ENCODE peak calls at places on chromosomes 16 and 17, in six cellular contexts. One of them, this sample, is unnamed.

GRCh38 chr17:20133552-20133951 is 124.4 kb downstream of the SPECC1 start:
- DNase-seq in suprapubic skin: no peak
- DNase-seq in tibial nerve: no peak
- DNase-seq in ovary: no peak
- DNase-seq in prostate gland: no peak
- DNase-seq in uterus: no peak
- DNase-seq in this sample: no peak

GRCh38 chr16:71504901-71505300 is 15.8 kb upstream of the ZNF19 start:
- DNase-seq in prostate gland: no peak
- DNase-seq in uterus: no peak
- DNase-seq in suprapubic skin: no peak
- DNase-seq in tibial nerve: no peak
- DNase-seq in ovary: no peak
- DNase-seq in this sample: no peak

GRCh38 chr17:18159551-18160120 is 24.0 kb upstream of the ALKBH5 start:
- DNase-seq in ovary: no peak
- DNase-seq in suprapubic skin: no peak
- DNase-seq in tibial nerve: no peak
- DNase-seq in uterus: no peak
- DNase-seq in prostate gland: no peak
- DNase-seq in this sample: no peak

GRCh38 chr17:14942511-14943185 is 322.5 kb downstream of the PMP22 start:
- DNase-seq in tibial nerve: no peak
- DNase-seq in prostate gland: peak; percentile 5
- DNase-seq in ovary: no peak
- DNase-seq in suprapubic skin: no peak
- DNase-seq in uterus: no peak
- DNase-seq in this sample: peak; percentile 24

GRCh38 chr17:40323731-40324650 is 15.0 kb downstream of the RARA start:
- DNase-seq in uterus: peak; percentile 88
- DNase-seq in suprapubic skin: peak; percentile 91
- DNase-seq in ovary: no peak
- DNase-seq in tibial nerve: no peak
- DNase-seq in prostate gland: no peak
- DNase-seq in this sample: peak; percentile 93

GRCh38 chr17:51079049-51079448 is 41.6 kb downstream of the SPAG9 start:
- DNase-seq in prostate gland: no peak
- DNase-seq in uterus: no peak
- DNase-seq in suprapubic skin: no peak
- DNase-seq in ovary: no peak
- DNase-seq in tibial nerve: no peak
- DNase-seq in this sample: no peak

GRCh38 chr17:28686296-28686695 is 24.3 kb downstream of the SUPT6H start:
- DNase-seq in uterus: no peak
- DNase-seq in suprapubic skin: no peak
- DNase-seq in tibial nerve: no peak
- DNase-seq in prostate gland: no peak
- DNase-seq in ovary: no peak
- DNase-seq in this sample: no peak

GRCh38 chr17:73092518-73093135 is at the start of gene SLC39A11:
- DNase-seq in prostate gland: peak; percentile 87
- DNase-seq in tibial nerve: peak; percentile 81
- DNase-seq in uterus: peak; percentile 89
- DNase-seq in ovary: peak; percentile 87
- DNase-seq in suprapubic skin: peak; percentile 94
- DNase-seq in this sample: peak; percentile 98

GRCh38 chr16:48335961-48336360 is 49.3 kb downstream of the SIAH1 start:
- DNase-seq in suprapubic skin: no peak
- DNase-seq in prostate gland: no peak
- DNase-seq in ovary: no peak
- DNase-seq in uterus: no peak
- DNase-seq in tibial nerve: no peak
- DNase-seq in this sample: no peak

GRCh38 chr16:58024673-58025350 is 742 bp upstream of the MMP15 start:
- DNase-seq in ovary: no peak
- DNase-seq in suprapubic skin: no peak
- DNase-seq in tibial nerve: no peak
- DNase-seq in prostate gland: no peak
- DNase-seq in uterus: no peak
- DNase-seq in this sample: no peak

GRCh38 chr17:57400648-57401047 is 144.3 kb downstream of the MSI2 start:
- DNase-seq in ovary: no peak
- DNase-seq in uterus: no peak
- DNase-seq in tibial nerve: no peak
- DNase-seq in prostate gland: no peak
- DNase-seq in suprapubic skin: no peak
- DNase-seq in this sample: no peak

GRCh38 chr17:48055531-48056245 is 7.5 kb downstream of the NFE2L1 start:
- DNase-seq in suprapubic skin: no peak
- DNase-seq in uterus: no peak
- DNase-seq in prostate gland: no peak
- DNase-seq in tibial nerve: no peak
- DNase-seq in ovary: no peak
- DNase-seq in this sample: no peak

GRCh38 chr17:5509482-5509881 is 23.1 kb downstream of the MIS12 start:
- DNase-seq in tibial nerve: no peak
- DNase-seq in ovary: no peak
- DNase-seq in uterus: no peak
- DNase-seq in prostate gland: no peak
- DNase-seq in suprapubic skin: no peak
- DNase-seq in this sample: peak; percentile 54

GRCh38 chr16:72620348-72620747 is 427.6 kb downstream of the ZFHX3 start:
- DNase-seq in prostate gland: no peak
- DNase-seq in uterus: no peak
- DNase-seq in suprapubic skin: no peak
- DNase-seq in tibial nerve: no peak
- DNase-seq in ovary: no peak
- DNase-seq in this sample: no peak

GRCh38 chr17:21278304-21279197 is 6.0 kb upstream of the MAP2K3 start:
- DNase-seq in tibial nerve: no peak
- DNase-seq in ovary: no peak
- DNase-seq in uterus: no peak
- DNase-seq in prostate gland: no peak
- DNase-seq in suprapubic skin: peak; percentile 89
- DNase-seq in this sample: peak; percentile 75

GRCh38 chr17:43648916-43649315 is 12.8 kb downstream of the MEOX1 start:
- DNase-seq in suprapubic skin: no peak
- DNase-seq in prostate gland: no peak
- DNase-seq in ovary: no peak
- DNase-seq in tibial nerve: no peak
- DNase-seq in uterus: no peak
- DNase-seq in this sample: no peak

GRCh38 chr16:51449441-51449840 is 298.4 kb upstream of the SALL1 start:
- DNase-seq in ovary: no peak
- DNase-seq in prostate gland: no peak
- DNase-seq in tibial nerve: no peak
- DNase-seq in uterus: no peak
- DNase-seq in suprapubic skin: no peak
- DNase-seq in this sample: no peak

GRCh38 chr17:248337-249235 is 67.1 kb upstream of the DOC2B start:
- DNase-seq in tibial nerve: peak; percentile 7
- DNase-seq in prostate gland: no peak
- DNase-seq in ovary: no peak
- DNase-seq in uterus: peak; percentile 8
- DNase-seq in suprapubic skin: no peak
- DNase-seq in this sample: no peak

GRCh38 chr16:48383877-48384304 is 1.3 kb downstream of the SIAH1 start:
- DNase-seq in suprapubic skin: no peak
- DNase-seq in uterus: no peak
- DNase-seq in ovary: no peak
- DNase-seq in prostate gland: peak; percentile 21
- DNase-seq in tibial nerve: no peak
- DNase-seq in this sample: no peak

GRCh38 chr16:14070555-14070876 is 603 bp upstream of the MRTFB start:
- DNase-seq in suprapubic skin: no peak
- DNase-seq in prostate gland: no peak
- DNase-seq in tibial nerve: no peak
- DNase-seq in uterus: no peak
- DNase-seq in ovary: no peak
- DNase-seq in this sample: no peak

GRCh38 chr16:65889533-65889966 is 476.9 kb upstream of the CDH5 start:
- DNase-seq in uterus: no peak
- DNase-seq in ovary: no peak
- DNase-seq in suprapubic skin: no peak
- DNase-seq in tibial nerve: no peak
- DNase-seq in prostate gland: peak; percentile 37
- DNase-seq in this sample: no peak

GRCh38 chr16:19913306-19913717 is 28.7 kb upstream of the GPRC5B start:
- DNase-seq in tibial nerve: no peak
- DNase-seq in prostate gland: no peak
- DNase-seq in ovary: no peak
- DNase-seq in suprapubic skin: no peak
- DNase-seq in uterus: no peak
- DNase-seq in this sample: no peak

GRCh38 chr17:83116783-83117555 is 37.6 kb downstream of the METRNL start:
- DNase-seq in ovary: no peak
- DNase-seq in prostate gland: no peak
- DNase-seq in suprapubic skin: peak; percentile 61
- DNase-seq in uterus: no peak
- DNase-seq in tibial nerve: no peak
- DNase-seq in this sample: no peak

GRCh38 chr16:2530629-2531318 is 434 bp downstream of the CEMP1 start:
- DNase-seq in prostate gland: no peak
- DNase-seq in ovary: peak; percentile 31
- DNase-seq in suprapubic skin: no peak
- DNase-seq in uterus: no peak
- DNase-seq in tibial nerve: no peak
- DNase-seq in this sample: no peak

GRCh38 chr16:2531371-2531695 is at the start of gene CEMP1:
- DNase-seq in prostate gland: no peak
- DNase-seq in suprapubic skin: no peak
- DNase-seq in tibial nerve: no peak
- DNase-seq in uterus: peak; percentile 52
- DNase-seq in ovary: no peak
- DNase-seq in this sample: peak; percentile 32

GRCh38 chr16:2532494-2533141 is 1.4 kb upstream of the CEMP1 start:
- DNase-seq in tibial nerve: peak; percentile 58
- DNase-seq in ovary: peak; percentile 73
- DNase-seq in prostate gland: peak; percentile 88
- DNase-seq in suprapubic skin: peak; percentile 91
- DNase-seq in uterus: peak; percentile 84
- DNase-seq in this sample: peak; percentile 91

GRCh38 chr16:2529961-2530628 is 1.1 kb downstream of the CEMP1 start:
- DNase-seq in uterus: no peak
- DNase-seq in prostate gland: no peak
- DNase-seq in tibial nerve: no peak
- DNase-seq in ovary: no peak
- DNase-seq in suprapubic skin: no peak
- DNase-seq in this sample: no peak

GRCh38 chr16:2531696-2532493 is 687 bp upstream of the CEMP1 start:
- DNase-seq in tibial nerve: peak; percentile 98
- DNase-seq in ovary: peak; percentile 98
- DNase-seq in uterus: peak; percentile 99
- DNase-seq in suprapubic skin: peak; percentile 99
- DNase-seq in prostate gland: peak; percentile 98
- DNase-seq in this sample: peak; percentile 100
- TF ChIP-seq POLR2A in tibial nerve: peak; percentile 83
- TF ChIP-seq POLR2A in ovary: peak; percentile 66
- TF ChIP-seq POLR2A in uterus: peak; percentile 87
- TF ChIP-seq POLR2A in suprapubic skin: peak; percentile 41
- TF ChIP-seq POLR2A in prostate gland: peak; percentile 92
- TF ChIP-seq POLR2A in this sample: no peak

GRCh38 chr16:67277999-67278772 is 1.1 kb upstream of the PLEKHG4 start:
- DNase-seq in ovary: peak; percentile 45
- DNase-seq in uterus: no peak
- DNase-seq in prostate gland: no peak
- DNase-seq in suprapubic skin: no peak
- DNase-seq in tibial nerve: no peak
- DNase-seq in this sample: no peak

GRCh38 chr16:67280090-67281015 is 1.0 kb downstream of the PLEKHG4 start:
- DNase-seq in uterus: no peak
- DNase-seq in prostate gland: no peak
- DNase-seq in ovary: no peak
- DNase-seq in suprapubic skin: no peak
- DNase-seq in tibial nerve: no peak
- DNase-seq in this sample: no peak

GRCh38 chr16:67279296-67280089 is at the start of gene PLEKHG4:
- DNase-seq in uterus: peak; percentile 54
- DNase-seq in prostate gland: peak; percentile 55
- DNase-seq in ovary: peak; percentile 71
- DNase-seq in tibial nerve: peak; percentile 57
- DNase-seq in suprapubic skin: peak; percentile 84
- DNase-seq in this sample: peak; percentile 60

GRCh38 chr16:67277294-67277998 is 1.9 kb upstream of the PLEKHG4 start:
- DNase-seq in tibial nerve: no peak
- DNase-seq in prostate gland: no peak
- DNase-seq in ovary: peak; percentile 61
- DNase-seq in suprapubic skin: no peak
- DNase-seq in uterus: peak; percentile 67
- DNase-seq in this sample: peak; percentile 38

DNA sequence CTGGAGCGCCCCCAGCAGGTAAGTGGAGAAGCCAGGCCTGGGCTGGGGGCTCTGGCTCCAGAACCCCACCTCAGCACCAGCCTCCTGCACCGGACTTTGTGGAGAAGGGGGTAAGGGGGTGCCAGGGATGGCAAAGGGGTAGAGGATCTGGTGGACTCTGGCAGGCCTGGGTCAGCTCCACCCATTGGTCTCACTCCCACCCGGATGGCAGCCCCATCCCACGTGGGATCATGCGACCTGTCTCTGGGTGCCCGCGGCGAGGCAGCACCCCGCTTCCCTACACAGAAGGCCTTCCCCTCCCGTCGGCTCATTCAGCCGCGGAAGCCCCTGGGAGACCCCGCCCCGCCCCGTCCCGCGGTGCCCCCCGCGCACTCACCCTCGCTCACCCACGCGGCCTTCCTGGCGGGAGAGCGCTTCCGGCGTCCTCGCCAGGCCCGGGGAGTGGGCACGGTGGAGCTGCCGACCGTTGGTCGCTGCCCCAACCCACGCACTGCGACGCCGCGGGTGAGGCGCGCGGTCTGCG is 498 bp upstream of the PLEKHG4 start:
- DNase-seq in ovary: no peak
- DNase-seq in suprapubic skin: no peak
- DNase-seq in tibial nerve: no peak
- DNase-seq in prostate gland: no peak
- DNase-seq in uterus: no peak
- DNase-seq in this sample: peak; percentile 29
- H3K4me3 ChIP-seq in ovary: peak overlapping the region; percentile 54
- H3K4me3 ChIP-seq in suprapubic skin: peak overlapping the region; percentile 74
- H3K4me3 ChIP-seq in tibial nerve: peak overlapping the region; percentile 65
- H3K4me3 ChIP-seq in prostate gland: peak overlapping the region; percentile 44
- H3K4me3 ChIP-seq in uterus: peak overlapping the region; percentile 22
- H3K4me3 ChIP-seq in this sample: peak overlapping the region; percentile 51

GRCh38 chr17:41678907-41679739 is 9.6 kb upstream of the EIF1 start:
- DNase-seq in uterus: no peak
- DNase-seq in prostate gland: no peak
- DNase-seq in suprapubic skin: no peak
- DNase-seq in ovary: no peak
- DNase-seq in tibial nerve: no peak
- DNase-seq in this sample: no peak
- TF ChIP-seq CTCF in uterus: no peak
- TF ChIP-seq CTCF in prostate gland: no peak
- TF ChIP-seq CTCF in suprapubic skin: no peak
- TF ChIP-seq CTCF in ovary: no peak
- TF ChIP-seq CTCF in tibial nerve: peak; percentile 17
- TF ChIP-seq CTCF in this sample: no peak

DNA sequence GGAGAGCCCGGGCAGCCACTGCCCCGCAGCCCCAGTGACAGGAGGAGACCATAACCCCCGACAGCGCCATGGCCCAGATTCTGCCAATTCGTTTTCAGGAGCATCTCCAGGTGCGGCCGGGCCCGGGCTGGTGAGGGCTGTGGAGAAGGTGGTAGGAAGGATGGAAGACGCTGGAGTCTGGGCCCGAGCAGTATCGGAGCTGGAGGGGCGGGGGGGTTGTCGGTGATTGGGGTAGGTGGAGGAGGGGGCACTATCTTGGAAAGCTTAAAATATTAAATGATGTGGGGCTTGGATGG is 317 bp downstream of the CLTC start:
- DNase-seq in ovary: no peak
- DNase-seq in tibial nerve: no peak
- DNase-seq in uterus: no peak
- DNase-seq in suprapubic skin: no peak
- DNase-seq in prostate gland: no peak
- DNase-seq in this sample: no peak
- TF ChIP-seq POLR2A in ovary: no peak
- TF ChIP-seq POLR2A in tibial nerve: no peak
- TF ChIP-seq POLR2A in uterus: no peak
- TF ChIP-seq POLR2A in suprapubic skin: no peak
- TF ChIP-seq POLR2A in prostate gland: no peak
- TF ChIP-seq POLR2A in this sample: no peak